ENCODE peak calls at places on chromosome 17, in four cellular contexts. One of them, this sample, is unnamed.

GRCh38 chr17:7323731-7324437 is 5.3 kb downstream of the NEURL4 start:
- DNase-seq in right lobe of liver: no peak
- DNase-seq in tibial nerve: peak; percentile 41
- DNase-seq in PC-3: peak; percentile 7
- DNase-seq in this sample: peak; percentile 65

GRCh38 chr17:7575481-7575883 is 4.0 kb upstream of the CD68 start:
- DNase-seq in right lobe of liver: no peak
- DNase-seq in tibial nerve: no peak
- DNase-seq in PC-3: no peak
- DNase-seq in this sample: no peak

GRCh38 chr17:7634384-7634783 is 4.4 kb downstream of the SHBG start:
- DNase-seq in right lobe of liver: no peak
- DNase-seq in tibial nerve: peak; percentile 24
- DNase-seq in PC-3: peak; percentile 38
- DNase-seq in this sample: no peak

GRCh38 chr17:2361361-2361760 is 24.1 kb downstream of the SGSM2 start:
- DNase-seq in right lobe of liver: no peak
- DNase-seq in tibial nerve: no peak
- DNase-seq in PC-3: no peak
- DNase-seq in this sample: no peak

GRCh38 chr17:75010683-75011406 is 1.6 kb upstream of the MRPL58 start:
- DNase-seq in right lobe of liver: no peak
- DNase-seq in tibial nerve: no peak
- DNase-seq in PC-3: peak; percentile 65
- DNase-seq in this sample: no peak

GRCh38 chr17:72984925-72985322 is 107.6 kb downstream of the SLC39A11 start:
- DNase-seq in right lobe of liver: no peak
- DNase-seq in tibial nerve: no peak
- DNase-seq in PC-3: peak; percentile 81
- DNase-seq in this sample: no peak

GRCh38 chr17:20997711-20998570 is 44.9 kb downstream of the USP22 start:
- DNase-seq in right lobe of liver: no peak
- DNase-seq in tibial nerve: no peak
- DNase-seq in PC-3: no peak
- DNase-seq in this sample: no peak

GRCh38 chr17:46977348-46977747 is 1.7 kb downstream of the RPRML start:
- DNase-seq in right lobe of liver: no peak
- DNase-seq in tibial nerve: no peak
- DNase-seq in PC-3: peak; percentile 72
- DNase-seq in this sample: no peak

GRCh38 chr17:53033297-53033696 is 789.4 kb upstream of the KIF2B start:
- DNase-seq in right lobe of liver: no peak
- DNase-seq in tibial nerve: no peak
- DNase-seq in PC-3: no peak
- DNase-seq in this sample: no peak

GRCh38 chr17:77435272-77436057 is 294.7 kb downstream of the SEC14L1 start:
- DNase-seq in right lobe of liver: no peak
- DNase-seq in tibial nerve: no peak
- DNase-seq in PC-3: no peak
- DNase-seq in this sample: peak; percentile 49

GRCh38 chr17:50056217-50056960 is 479 bp downstream of the ITGA3 start:
- DNase-seq in right lobe of liver: peak; percentile 68
- DNase-seq in tibial nerve: no peak
- DNase-seq in PC-3: peak; percentile 67
- DNase-seq in this sample: peak; percentile 66
- TF ChIP-seq CTCF in right lobe of liver: peak; percentile 35
- TF ChIP-seq CTCF in tibial nerve: peak; percentile 47
- TF ChIP-seq CTCF in PC-3: peak; percentile 60
- TF ChIP-seq CTCF in this sample: peak; percentile 56

GRCh38 chr17:27531469-27531948 is 75.3 kb downstream of the KSR1 start:
- DNase-seq in right lobe of liver: no peak
- DNase-seq in tibial nerve: no peak
- DNase-seq in PC-3: no peak
- DNase-seq in this sample: no peak
- H3K27ac ChIP-seq in right lobe of liver: no peak overlapping the region
- H3K27ac ChIP-seq in tibial nerve: peak overlapping the region; percentile 52
- H3K27ac ChIP-seq in PC-3: no peak overlapping the region
- H3K27ac ChIP-seq in this sample: no peak overlapping the region

DNA sequence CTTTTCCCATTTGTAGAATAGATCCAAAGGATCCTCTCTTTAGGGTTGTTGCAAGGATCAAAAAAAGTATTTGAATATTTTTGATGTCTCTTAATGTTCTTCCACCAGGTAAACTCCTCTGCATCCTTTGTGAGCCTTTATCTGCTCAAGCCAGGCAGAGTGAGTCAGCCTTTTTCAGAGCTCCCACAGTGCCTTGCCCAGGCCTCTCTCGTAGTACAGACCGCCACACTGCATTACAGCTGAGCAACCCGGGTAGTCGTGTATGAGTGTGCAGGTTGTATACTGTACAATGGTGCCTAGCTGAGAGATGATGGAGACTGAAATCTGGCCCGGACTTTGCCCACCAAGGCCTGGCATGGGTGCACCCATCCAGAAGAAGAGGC is 20.9 kb downstream of the RHBDL3 start:
- DNase-seq in right lobe of liver: no peak
- DNase-seq in tibial nerve: no peak
- DNase-seq in PC-3: no peak
- DNase-seq in this sample: no peak
- TF ChIP-seq CTCF in right lobe of liver: no peak
- TF ChIP-seq CTCF in tibial nerve: no peak
- TF ChIP-seq CTCF in PC-3: no peak
- TF ChIP-seq CTCF in this sample: no peak

DNA sequence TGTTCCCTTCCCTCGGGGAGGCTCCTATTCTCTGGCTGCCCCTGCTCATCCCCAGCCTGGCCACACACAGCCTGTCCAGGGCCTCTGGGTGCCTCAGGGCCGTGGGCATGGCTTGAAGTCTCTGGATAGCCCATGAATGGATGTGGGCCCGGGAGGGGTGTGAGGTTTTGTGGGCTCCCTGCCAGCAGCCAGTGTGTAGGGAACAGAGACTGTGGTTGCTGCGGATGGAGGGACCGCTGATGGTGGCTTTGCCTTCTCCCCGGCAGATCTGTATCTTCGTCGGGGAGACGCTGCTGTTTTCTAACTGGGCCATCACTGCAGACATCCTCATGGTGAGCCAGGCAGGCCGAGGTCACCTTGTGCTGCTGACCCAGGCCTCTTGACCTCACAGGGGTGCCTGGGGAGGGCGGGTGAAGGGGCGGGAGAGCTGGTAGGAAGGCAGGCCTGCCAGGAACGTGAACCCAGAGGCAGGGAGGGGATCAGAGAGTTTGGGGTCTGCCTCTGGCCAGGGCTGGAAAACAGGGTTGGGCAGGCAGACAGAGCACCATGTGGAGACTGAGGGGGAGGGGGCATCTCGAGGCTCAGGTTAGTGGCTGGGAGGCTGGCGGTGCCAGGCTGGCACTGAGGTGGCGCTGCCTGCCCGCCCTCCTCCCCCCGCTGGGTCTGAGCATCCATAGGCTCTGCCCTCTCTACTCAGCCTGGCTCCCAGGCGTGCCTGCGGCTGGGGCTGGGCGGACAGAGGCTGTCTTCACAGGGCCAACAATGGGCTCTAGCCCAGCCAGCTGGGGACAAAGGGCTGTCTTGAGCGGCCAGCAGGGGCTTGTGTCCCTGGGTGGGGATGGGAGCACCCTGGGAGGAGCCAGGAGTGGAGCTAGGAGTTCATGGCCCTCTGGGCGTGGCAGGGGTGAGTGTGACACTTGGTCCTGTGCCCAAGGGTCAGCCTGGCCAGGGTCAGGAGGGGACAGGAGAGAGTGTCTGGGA is 21.4 kb downstream of the MYBBP1A start:
- DNase-seq in right lobe of liver: peak; percentile 65
- DNase-seq in tibial nerve: no peak
- DNase-seq in PC-3: peak; percentile 50
- DNase-seq in this sample: no peak
- H3K27ac ChIP-seq in right lobe of liver: peak overlapping the region; percentile 13
- H3K27ac ChIP-seq in tibial nerve: peak overlapping the region; percentile 70
- H3K27ac ChIP-seq in PC-3: no peak overlapping the region
- H3K27ac ChIP-seq in this sample: no peak overlapping the region

GRCh38 chr17:45225051-45225700 is 3.5 kb downstream of the FMNL1 start:
- DNase-seq in right lobe of liver: no peak
- DNase-seq in tibial nerve: no peak
- DNase-seq in PC-3: peak; percentile 91
- DNase-seq in this sample: peak; percentile 54

GRCh38 chr17:45222994-45223540 is 1.4 kb downstream of the FMNL1 start:
- DNase-seq in right lobe of liver: no peak
- DNase-seq in tibial nerve: no peak
- DNase-seq in PC-3: no peak
- DNase-seq in this sample: no peak

GRCh38 chr17:45222273-45222993 is 748 bp downstream of the FMNL1 start:
- DNase-seq in right lobe of liver: no peak
- DNase-seq in tibial nerve: no peak
- DNase-seq in PC-3: no peak
- DNase-seq in this sample: peak; percentile 26

GRCh38 chr17:45224671-45225050 is 3.0 kb downstream of the FMNL1 start:
- DNase-seq in right lobe of liver: no peak
- DNase-seq in tibial nerve: no peak
- DNase-seq in PC-3: no peak
- DNase-seq in this sample: no peak

GRCh38 chr17:45223541-45224528 is 2.1 kb downstream of the FMNL1 start:
- DNase-seq in right lobe of liver: no peak
- DNase-seq in tibial nerve: no peak
- DNase-seq in PC-3: no peak
- DNase-seq in this sample: peak; percentile 23
- TF ChIP-seq CTCF in right lobe of liver: no peak
- TF ChIP-seq CTCF in tibial nerve: no peak
- TF ChIP-seq CTCF in PC-3: no peak
- TF ChIP-seq CTCF in this sample: no peak

GRCh38 chr17:11823862-11824261 is 173.4 kb downstream of the ZNF18 start:
- DNase-seq in right lobe of liver: no peak
- DNase-seq in tibial nerve: no peak
- DNase-seq in PC-3: no peak
- DNase-seq in this sample: no peak
- H3K27ac ChIP-seq in right lobe of liver: no peak overlapping the region
- H3K27ac ChIP-seq in tibial nerve: no peak overlapping the region
- H3K27ac ChIP-seq in PC-3: no peak overlapping the region
- H3K27ac ChIP-seq in this sample: no peak overlapping the region